ENCODE peak calls at places on chromosomes 4 and X, in seven cellular contexts. G, Z, B, V, P, M and W are unnamed samples.

GRCh38 chr4:133683967-133684366 is 517.6 kb downstream of the PABPC4L start:
- DNase-seq in P (no peak), M (no peak), V (no peak), Z (no peak), G (no peak), B (no peak), W (no peak)

GRCh38 chrX:136209016-136209738 is 42.0 kb downstream of the MAP7D3 start:
- DNase-seq in M (peak; percentile 62), V (peak; percentile 24), G (no peak), B (no peak), P (peak; percentile 38), Z (peak; percentile 6), W (no peak)

GRCh38 chr4:3041192-3042142 is 32.9 kb downstream of the HTT-AS start:
- DNase-seq in P (peak; percentile 60), Z (no peak), G (no peak), V (peak; percentile 53), M (peak; percentile 90), B (peak; percentile 79), W (peak; percentile 63)

GRCh38 chr4:55407764-55408163 is 12.0 kb downstream of the TMEM165 start:
- DNase-seq in G (no peak), V (no peak), Z (no peak), P (no peak), B (no peak), M (no peak), W (no peak)

GRCh38 chr4:147635348-147635747 is 18.2 kb downstream of the TMEM184C start:
- DNase-seq in M (no peak), B (no peak), Z (no peak), P (no peak), G (no peak), V (no peak), W (no peak)

GRCh38 chr4:87975466-87975865 is at the start of gene SPP1:
- DNase-seq in G (no peak), P (no peak), B (no peak), V (peak; percentile 20), M (no peak), Z (no peak), W (peak; percentile 31)

GRCh38 chr4:105092768-105093167 is 53.9 kb upstream of the TET2 start:
- DNase-seq in P (no peak), G (no peak), M (no peak), Z (no peak), B (no peak), V (no peak), W (no peak)

GRCh38 chrX:154512879-154513553 is 3.0 kb downstream of the FAM3A start:
- DNase-seq in G (no peak), Z (no peak), M (no peak), V (no peak), B (no peak), P (no peak), W (no peak)

GRCh38 chr4:148163011-148163410 is 279.2 kb downstream of the NR3C2 start:
- DNase-seq in B (no peak), V (no peak), Z (no peak), M (no peak), G (no peak), P (no peak), W (no peak)

GRCh38 chr4:79308087-79308486 is 17.8 kb downstream of the NAA11 start:
- DNase-seq in V (no peak), G (no peak), P (no peak), Z (no peak), B (no peak), M (no peak), W (no peak)

GRCh38 chrX:118726887-118727685 is at the start of gene IL13RA1:
- DNase-seq in G (no peak), P (peak; percentile 76), M (peak; percentile 81), V (peak; percentile 55), B (peak; percentile 87), Z (no peak), W (peak; percentile 80)

GRCh38 chr4:143587703-143588102 is 74.2 kb downstream of the SMARCA5 start:
- DNase-seq in B (no peak), G (no peak), V (no peak), P (no peak), Z (no peak), M (no peak), W (no peak)

GRCh38 chrX:41352329-41352801 is 18.4 kb downstream of the DDX3X start:
- DNase-seq in V (no peak), P (no peak), B (no peak), Z (no peak), G (no peak), M (no peak), W (no peak)

GRCh38 chrX:111646515-111646914 is 34.5 kb upstream of the ALG13 start:
- DNase-seq in P (no peak), G (no peak), Z (no peak), B (no peak), M (no peak), V (no peak), W (no peak)

GRCh38 chr4:169314906-169315305 is 44.1 kb upstream of the SH3RF1 start:
- DNase-seq in V (no peak), B (peak; percentile 61), P (peak; percentile 79), G (no peak), M (peak; percentile 44), Z (no peak), W (peak; percentile 79)

GRCh38 chr4:125010776-125011503 is 298.4 kb upstream of the ANKRD50 start:
- DNase-seq in G (no peak), M (no peak), V (no peak), B (no peak), P (no peak), Z (no peak), W (no peak)

GRCh38 chrX:19799319-19800182 is 87.8 kb downstream of the SH3KBP1 start:
- DNase-seq in Z (peak; percentile 42), B (no peak), G (no peak), P (no peak), V (no peak), M (peak; percentile 11), W (no peak)

GRCh38 chrX:43693602-43694406 is 37.7 kb downstream of the MAOA start:
- DNase-seq in V (no peak), P (no peak), B (peak; percentile 48), M (no peak), G (no peak), Z (no peak), W (peak; percentile 34)

GRCh38 chr4:7647932-7648812 is 213.4 kb upstream of the PSAPL1 start:
- DNase-seq in M (peak; percentile 18), V (no peak), G (no peak), Z (no peak), B (no peak), P (no peak), W (peak; percentile 77)
- TF ChIP-seq CTCF in M (no peak), V (no peak), G (no peak), Z (no peak), B (no peak), P (no peak), W (no peak)

GRCh38 chr4:52979020-52979419 is 116.9 kb downstream of the RASL11B start:
- DNase-seq in G (no peak), B (no peak), P (no peak), M (no peak), Z (no peak), V (no peak), W (no peak)
- TF ChIP-seq CTCF in G (no peak), B (no peak), P (no peak), M (no peak), Z (no peak), V (no peak), W (no peak)

GRCh38 chr4:22465349-22465748 is 50.5 kb downstream of the ADGRA3 start:
- DNase-seq in G (no peak), Z (no peak), B (no peak), V (no peak), P (no peak), M (no peak), W (no peak)

GRCh38 chr4:22465996-22466395 is 49.9 kb downstream of the ADGRA3 start:
- DNase-seq in B (no peak), G (no peak), Z (no peak), P (no peak), V (no peak), M (no peak), W (no peak)

GRCh38 chr4:22462693-22463092 is 53.2 kb downstream of the ADGRA3 start:
- DNase-seq in Z (no peak), B (no peak), M (no peak), P (no peak), G (no peak), V (no peak), W (no peak)

GRCh38 chr4:22460266-22460665 is 55.6 kb downstream of the ADGRA3 start:
- DNase-seq in Z (no peak), G (no peak), P (no peak), M (no peak), B (no peak), V (no peak), W (no peak)

DNA sequence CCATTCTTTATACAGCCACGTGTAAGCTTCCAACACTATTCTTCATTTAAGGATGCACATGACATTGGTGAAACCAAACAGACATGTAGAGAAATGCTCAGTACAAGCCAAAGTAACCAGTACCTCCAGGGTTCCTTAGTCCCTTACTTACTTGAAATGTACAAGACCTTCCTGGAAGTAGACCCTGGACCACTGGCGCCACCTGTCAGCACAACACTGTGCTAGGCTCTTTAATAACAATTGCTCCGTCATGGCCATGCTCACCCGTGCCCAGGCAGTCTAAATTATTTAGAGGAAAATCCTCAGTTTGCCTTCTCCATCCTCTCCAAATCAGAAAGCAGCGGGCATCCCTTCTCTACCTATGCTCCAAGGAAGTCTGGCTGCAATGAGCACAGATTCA is 52.7 kb downstream of the ADGRA3 start:
- DNase-seq in G (no peak), B (no peak), V (no peak), P (no peak), Z (no peak), M (no peak), W (no peak)
- TF ChIP-seq CTCF in G (no peak), B (no peak), V (no peak), P (no peak), Z (no peak), M (no peak), W (no peak)

GRCh38 chr4:71550220-71551190 is 211.7 kb downstream of the SLC4A4 start:
- DNase-seq in Z (no peak), P (no peak), V (no peak), M (no peak), B (no peak), G (no peak), W (no peak)
- TF ChIP-seq CTCF in Z (no peak), P (no peak), V (no peak), M (no peak), B (no peak), G (peak; percentile 48), W (no peak)

GRCh38 chr4:67754288-67754687 is at the start of gene GNRHR:
- DNase-seq in V (no peak), G (no peak), B (no peak), Z (no peak), P (no peak), M (no peak), W (no peak)
- TF ChIP-seq CTCF in V (no peak), G (no peak), B (no peak), Z (no peak), P (no peak), M (no peak), W (no peak)

DNA sequence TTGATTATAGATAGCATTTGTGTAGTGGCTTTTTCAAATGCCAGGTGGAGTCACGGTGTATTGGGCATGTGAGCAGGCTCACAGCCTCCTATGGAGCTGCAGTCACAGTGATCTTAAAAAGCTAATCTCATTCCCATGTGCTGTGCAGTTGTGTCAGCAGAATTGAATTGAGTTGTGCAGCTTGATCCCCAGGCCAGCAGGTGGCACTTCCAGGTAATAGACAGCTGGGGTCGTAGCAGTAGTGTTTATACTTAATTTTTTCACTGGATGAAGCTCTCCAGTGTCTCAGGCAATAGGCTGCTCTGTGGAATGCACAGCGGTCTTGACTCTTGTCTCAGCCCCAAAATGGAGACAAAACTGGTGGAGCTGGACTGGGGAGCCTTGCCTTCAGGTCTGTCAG is 1028.1 kb downstream of the SH3BGRL start:
- DNase-seq in G (no peak), P (no peak), V (no peak), B (no peak), Z (no peak), M (no peak), W (no peak)
- TF ChIP-seq CTCF in G (no peak), P (no peak), V (no peak), B (no peak), Z (no peak), M (no peak), W (no peak)